ENCODE peak calls at places on chromosomes 7 and 10, in four cellular contexts. U is cardiac fibroblast, S is mesothelial cell of epicardium, C is BJ. H is an unnamed sample.

GRCh38 chr7:26627871-26628270 is 236.5 kb downstream of the SKAP2 start:
- DNase-seq in U (no peak), S (no peak), C (no peak), H (no peak)

GRCh38 chr10:114403545-114404161 is 649 bp downstream of the AFAP1L2 start:
- DNase-seq in U (no peak), S (no peak), C (no peak), H (peak)

GRCh38 chr7:43398831-43399230 is 184.1 kb upstream of the STK17A start:
- DNase-seq in U (no peak), S (no peak), C (no peak), H (no peak)

GRCh38 chr10:5611899-5612680 is 54.3 kb downstream of the ASB13 start:
- DNase-seq in U (no peak), S (no peak), C (no peak), H (no peak)

GRCh38 chr7:140525741-140526140 is 46.4 kb upstream of the MKRN1 start:
- DNase-seq in U (no peak), S (no peak), C (peak), H (no peak)

GRCh38 chr10:121661451-121661851 is 63.2 kb upstream of the FGFR2 start:
- DNase-seq in U (no peak), S (no peak), C (no peak), H (no peak)

GRCh38 chr10:30062582-30062981 is 3.2 kb upstream of the JCAD start:
- DNase-seq in U (no peak), S (no peak), C (no peak), H (no peak)

GRCh38 chr7:78769551-78770101 is 683.8 kb downstream of the MAGI2 start:
- DNase-seq in U (no peak), S (no peak), C (no peak), H (peak)

GRCh38 chr10:48589266-48589665 is 15.6 kb downstream of the ARHGAP22 start:
- DNase-seq in U (peak), S (no peak), C (peak), H (no peak)

GRCh38 chr10:63105811-63106755 is 27.0 kb upstream of the NRBF2 start:
- DNase-seq in U (peak), S (no peak), C (no peak), H (no peak)

GRCh38 chr7:126700807-126701604 is 551.7 kb downstream of the GRM8 start:
- DNase-seq in U (peak), S (no peak), C (peak), H (peak)

GRCh38 chr7:152464312-152465117 is 28.7 kb upstream of the KMT2C start:
- DNase-seq in U (peak), S (peak), C (no peak), H (peak)

GRCh38 chr7:192701-193536 is 548 bp downstream of the FAM20C start:
- DNase-seq in U (peak), S (no peak), C (no peak), H (no peak)

GRCh38 chr7:77917500-77918262 is 119.1 kb downstream of the PHTF2 start:
- DNase-seq in U (no peak), S (no peak), C (no peak), H (no peak)

GRCh38 chr7:141526115-141526514 is 25.1 kb upstream of the AGK start:
- DNase-seq in U (no peak), S (no peak), C (no peak), H (no peak)

GRCh38 chr7:12244129-12244528 is 33.0 kb downstream of the TMEM106B start:
- DNase-seq in U (peak), S (no peak), C (no peak), H (no peak)

GRCh38 chr7:123865517-123866117 is 20.6 kb downstream of the HYAL4 start:
- DNase-seq in U (peak), S (no peak), C (peak), H (peak)
- TF ChIP-seq CTCF in U (peak), S (peak), C (peak), H (peak)

DNA sequence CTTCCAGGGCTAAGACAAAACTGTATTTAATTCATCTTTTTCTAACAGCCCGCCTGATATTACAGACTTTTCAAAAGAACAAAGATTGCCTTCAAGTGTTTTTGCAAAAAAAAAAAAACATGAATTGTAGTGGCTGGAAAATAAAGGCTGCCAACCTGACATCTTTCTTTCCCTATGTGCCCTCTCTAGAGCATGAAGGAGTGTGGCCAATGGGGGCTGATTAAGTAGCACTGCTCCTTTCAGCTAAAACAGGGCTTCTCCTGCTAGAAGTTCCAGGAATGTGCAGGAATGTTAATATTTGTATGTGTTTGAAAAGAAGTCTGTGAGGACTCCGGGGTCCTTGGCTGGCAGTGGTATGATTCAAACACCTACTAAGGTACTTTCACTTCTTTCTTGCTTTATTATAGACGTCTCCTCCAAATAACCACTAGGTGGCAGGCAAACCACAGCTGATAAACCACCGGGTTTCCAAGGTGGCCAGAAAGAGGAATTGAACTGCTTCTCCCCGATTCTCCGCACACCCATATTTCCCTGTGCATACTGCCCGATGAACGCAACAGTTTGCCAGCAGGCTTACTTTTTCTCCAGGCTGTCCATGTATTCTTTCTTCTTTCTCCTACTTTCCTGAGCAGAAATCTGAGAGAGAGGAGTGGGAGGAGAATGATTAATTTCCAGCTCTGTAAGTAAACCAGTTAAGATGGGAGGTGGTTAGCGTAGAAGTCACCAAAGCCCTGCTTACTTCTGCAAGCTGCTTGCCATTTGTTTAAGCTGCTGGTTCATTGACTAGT is 56.8 kb upstream of the DGKI start:
- DNase-seq in U (peak), S (no peak), C (no peak), H (peak)
- TF ChIP-seq CTCF in U (peak), S (peak), C (peak), H (peak)

GRCh38 chr10:102170602-102171001 is 18.4 kb downstream of the NOLC1 start:
- DNase-seq in U (no peak), S (no peak), C (no peak), H (no peak)
- TF ChIP-seq CTCF in U (no peak), S (no peak), C (no peak), H (no peak)

DNA sequence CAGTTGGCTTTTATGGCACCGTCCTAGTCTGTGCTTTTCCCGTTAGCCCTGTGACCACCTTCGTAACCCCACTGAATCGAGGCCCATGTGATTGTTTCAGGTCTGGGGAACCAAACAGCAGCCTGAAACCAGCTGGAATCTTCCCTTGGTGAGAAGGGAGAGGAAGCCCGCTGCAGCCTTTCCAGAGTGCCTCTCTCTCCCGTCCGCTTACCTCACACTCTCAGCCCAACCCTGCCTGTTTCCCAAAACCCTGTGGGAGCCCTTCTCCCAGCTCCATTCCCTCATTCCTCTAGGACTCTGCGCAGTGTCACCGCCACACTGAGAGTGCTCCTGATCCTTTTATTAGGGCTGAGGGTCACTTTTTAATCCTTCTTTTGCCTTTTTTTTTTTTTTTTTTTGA is 139.6 kb downstream of the WDR37 start:
- DNase-seq in U (no peak), S (peak), C (no peak), H (no peak)
- TF ChIP-seq CTCF in U (no peak), S (no peak), C (no peak), H (no peak)

GRCh38 chr10:69123747-69124557 is at the start of gene VPS26A:
- DNase-seq in U (peak), S (peak), C (peak), H (peak)
- TF ChIP-seq CTCF in U (no peak), S (no peak), C (peak), H (no peak)

GRCh38 chr7:147311332-147311731 is 1194.7 kb downstream of the CNTNAP2 start:
- DNase-seq in U (no peak), S (no peak), C (no peak), H (no peak)
- TF ChIP-seq CTCF in U (no peak), S (no peak), C (no peak), H (no peak)

GRCh38 chr7:15555385-15555859 is 6.4 kb downstream of the AGMO start:
- DNase-seq in U (peak), S (no peak), C (no peak), H (no peak)
- TF ChIP-seq CTCF in U (peak), S (no peak), C (peak), H (no peak)

DNA sequence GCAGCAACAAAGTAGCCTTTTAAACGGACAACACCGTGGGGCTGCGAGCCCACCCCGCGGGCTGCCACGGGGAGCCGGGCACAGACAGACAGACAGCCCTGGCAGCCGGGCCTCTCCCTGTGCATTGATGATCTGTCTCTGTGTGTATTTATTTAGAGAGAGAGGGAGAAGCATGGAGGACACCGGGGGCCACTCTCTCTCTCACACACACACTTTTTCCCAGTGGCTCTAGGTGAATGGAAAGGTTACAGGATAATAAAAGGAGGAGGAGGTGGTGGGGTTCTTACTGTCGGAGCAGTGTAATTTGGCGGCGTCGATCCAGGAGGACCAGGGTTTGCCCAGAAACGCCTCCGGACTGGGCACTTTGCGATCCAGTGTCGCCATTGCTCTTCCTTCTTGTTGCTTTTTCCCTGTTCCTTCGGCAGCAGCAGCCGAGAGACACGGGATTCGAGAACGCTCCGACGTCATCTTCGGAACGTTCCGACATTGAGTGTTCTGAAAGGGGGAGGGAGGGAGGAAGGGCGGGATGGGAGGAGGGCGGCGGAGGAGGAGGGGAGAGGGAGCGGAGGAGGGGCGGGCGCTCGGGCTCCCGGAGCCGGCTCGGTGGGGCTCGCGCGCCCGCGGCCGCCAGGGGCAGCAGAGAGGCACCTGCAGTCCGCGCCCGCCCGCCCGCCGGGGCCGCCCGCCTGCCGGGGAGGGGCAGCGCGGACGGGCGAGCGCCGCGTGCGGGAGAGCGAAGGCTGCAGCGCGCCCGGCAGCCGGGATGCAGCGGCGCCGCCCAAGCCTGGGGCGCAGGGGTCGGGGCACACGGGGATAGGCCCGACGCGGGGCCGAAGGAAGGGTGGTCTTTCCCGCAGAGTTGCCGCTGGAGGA is at the start of gene ATXN7L1:
- DNase-seq in U (peak), S (peak), C (peak), H (peak)
- TF ChIP-seq CTCF in U (peak), S (peak), C (peak), H (peak)

DNA sequence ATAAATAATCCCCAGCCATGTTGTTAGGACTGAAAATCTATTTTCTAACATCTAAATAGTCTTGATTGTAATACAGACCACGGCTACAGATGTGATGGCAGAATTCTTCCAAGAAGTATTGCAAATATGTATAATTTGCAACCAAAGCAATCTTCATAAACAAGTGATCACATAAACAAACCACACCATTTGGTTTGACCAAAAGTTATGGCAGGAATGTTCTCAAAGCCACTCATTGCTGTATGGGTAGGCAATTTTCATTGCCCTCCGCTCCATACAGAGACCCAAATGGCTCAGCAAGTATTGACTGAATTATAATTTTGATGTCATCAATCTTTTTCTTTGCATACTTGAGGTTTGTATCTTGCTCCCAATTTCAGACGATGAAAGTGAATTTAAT is 19.0 kb upstream of the RHOBTB1 start:
- DNase-seq in U (peak), S (no peak), C (no peak), H (no peak)
- TF ChIP-seq CTCF in U (no peak), S (no peak), C (no peak), H (no peak)

DNA sequence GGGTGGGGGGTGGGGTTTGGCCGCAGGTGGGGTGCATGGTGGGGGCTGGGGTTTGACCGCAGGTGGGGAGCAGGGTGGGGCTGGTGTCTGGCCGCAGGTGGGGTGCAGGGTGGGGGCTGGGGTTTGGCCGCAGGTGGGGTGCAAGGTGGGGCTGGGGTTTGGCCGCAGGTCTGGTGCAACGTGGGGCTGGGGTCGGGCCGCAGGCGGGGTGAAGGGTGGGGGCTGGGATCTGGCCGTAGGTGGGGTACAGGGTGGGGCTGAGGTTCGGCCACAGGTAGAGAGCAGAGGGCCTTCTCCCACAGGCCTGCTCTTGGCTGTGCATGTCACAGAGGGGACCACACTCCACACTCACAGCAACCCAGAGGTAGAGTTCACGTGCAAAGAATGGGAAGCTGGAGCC is 586.6 kb downstream of the PTPRN2 start:
- DNase-seq in U (no peak), S (no peak), C (no peak), H (no peak)
- TF ChIP-seq CTCF in U (no peak), S (no peak), C (no peak), H (no peak)

H was measured in GM13976.